ENCODE peak calls at places on chromosomes 2 and 18, in five cellular contexts. V, A, T, Z and J are unnamed samples.

GRCh38 chr2:33426666-33427231 is 49.7 kb upstream of the RASGRP3 start:
- DNase-seq in V (no peak), A (peak; percentile 13), T (no peak), Z (peak; percentile 23), J (no peak)

GRCh38 chr2:60355849-60356261 is 197.6 kb downstream of the BCL11A start:
- DNase-seq in V (no peak), A (no peak), T (no peak), Z (no peak), J (no peak)

GRCh38 chr2:219570194-219570923 is 980 bp downstream of the OBSL1 start:
- DNase-seq in V (no peak), A (peak; percentile 38), T (no peak), Z (no peak), J (peak; percentile 83)

GRCh38 chr18:3511980-3512379 is 62.0 kb downstream of the TGIF1 start:
- DNase-seq in V (no peak), A (no peak), T (no peak), Z (no peak), J (peak; percentile 40)

GRCh38 chr2:22890142-22890541 is 494.8 kb upstream of the KLHL29 start:
- DNase-seq in V (no peak), A (no peak), T (no peak), Z (no peak), J (no peak)

GRCh38 chr2:54041135-54041534 is 70.3 kb upstream of the PSME4 start:
- DNase-seq in V (no peak), A (no peak), T (no peak), Z (no peak), J (no peak)

GRCh38 chr18:50507120-50507590 is 52.7 kb upstream of the MAPK4 start:
- DNase-seq in V (no peak), A (peak; percentile 20), T (no peak), Z (peak; percentile 13), J (peak; percentile 61)

GRCh38 chr2:25324905-25325592 is 16.7 kb downstream of the DNMT3A start:
- DNase-seq in V (no peak), A (no peak), T (no peak), Z (no peak), J (peak; percentile 83)

GRCh38 chr2:58541511-58541910 is 300.4 kb upstream of the FANCL start:
- DNase-seq in V (no peak), A (no peak), T (no peak), Z (no peak), J (no peak)

GRCh38 chr18:57434177-57434535 is 1.0 kb upstream of the ONECUT2 start:
- DNase-seq in V (no peak), A (no peak), T (no peak), Z (no peak), J (no peak)

GRCh38 chr2:182625814-182626213 is 90.2 kb upstream of the DNAJC10 start:
- DNase-seq in V (no peak), A (no peak), T (no peak), Z (no peak), J (no peak)

GRCh38 chr2:28753043-28753683 is 1.5 kb downstream of the PPP1CB start:
- DNase-seq in V (peak; percentile 42), A (peak; percentile 20), T (no peak), Z (peak; percentile 69), J (peak; percentile 53)

GRCh38 chr18:53380063-53380639 is 844.3 kb downstream of the MBD2 start:
- DNase-seq in V (peak; percentile 19), A (peak; percentile 4), T (peak; percentile 3), Z (peak; percentile 7), J (peak; percentile 31)

GRCh38 chr2:237315170-237315880 is 98.6 kb downstream of the COL6A3 start:
- DNase-seq in V (no peak), A (no peak), T (no peak), Z (peak; percentile 71), J (peak; percentile 81)

GRCh38 chr2:174693344-174693743 is 70.9 kb downstream of the CHRNA1 start:
- DNase-seq in V (no peak), A (no peak), T (no peak), Z (no peak), J (no peak)

GRCh38 chr2:177758591-177759371 is 313.8 kb downstream of the PDE11A start:
- DNase-seq in V (peak; percentile 41), A (peak; percentile 45), T (no peak), Z (peak; percentile 16), J (peak; percentile 51)

GRCh38 chr2:116580209-116580608 is 1234.3 kb upstream of the DDX18 start:
- DNase-seq in V (no peak), A (no peak), T (no peak), Z (no peak), J (no peak)

DNA sequence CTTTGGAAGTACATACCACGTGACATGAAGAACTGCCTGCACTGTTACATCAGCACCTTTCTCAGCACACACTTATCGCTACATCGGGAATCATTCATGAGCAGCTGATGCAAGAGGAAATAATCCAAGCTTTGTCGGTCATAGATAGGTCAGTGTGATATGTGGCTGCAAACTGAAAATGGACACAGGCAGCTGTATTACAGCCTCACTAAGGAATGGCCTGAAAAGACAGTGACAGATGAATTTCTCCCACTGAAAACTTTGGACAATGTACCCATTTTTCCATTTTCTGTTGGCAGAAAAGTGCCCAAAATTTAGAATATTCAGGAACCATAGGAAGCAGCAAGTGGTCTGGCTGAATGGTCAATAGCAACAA is 494.4 kb upstream of the MAP2 start:
- DNase-seq in V (peak; percentile 24), A (no peak), T (no peak), Z (no peak), J (peak; percentile 3)
- TF ChIP-seq ZBTB33 in V (no peak), A (no peak), T (no peak), Z (no peak), J (no peak)

GRCh38 chr2:42893047-42893758 is 100.8 kb upstream of the HAAO start:
- DNase-seq in V (no peak), A (no peak), T (no peak), Z (peak; percentile 26), J (no peak)
- TF ChIP-seq ZBTB33 in V (no peak), A (no peak), T (no peak), Z (no peak), J (no peak)

DNA sequence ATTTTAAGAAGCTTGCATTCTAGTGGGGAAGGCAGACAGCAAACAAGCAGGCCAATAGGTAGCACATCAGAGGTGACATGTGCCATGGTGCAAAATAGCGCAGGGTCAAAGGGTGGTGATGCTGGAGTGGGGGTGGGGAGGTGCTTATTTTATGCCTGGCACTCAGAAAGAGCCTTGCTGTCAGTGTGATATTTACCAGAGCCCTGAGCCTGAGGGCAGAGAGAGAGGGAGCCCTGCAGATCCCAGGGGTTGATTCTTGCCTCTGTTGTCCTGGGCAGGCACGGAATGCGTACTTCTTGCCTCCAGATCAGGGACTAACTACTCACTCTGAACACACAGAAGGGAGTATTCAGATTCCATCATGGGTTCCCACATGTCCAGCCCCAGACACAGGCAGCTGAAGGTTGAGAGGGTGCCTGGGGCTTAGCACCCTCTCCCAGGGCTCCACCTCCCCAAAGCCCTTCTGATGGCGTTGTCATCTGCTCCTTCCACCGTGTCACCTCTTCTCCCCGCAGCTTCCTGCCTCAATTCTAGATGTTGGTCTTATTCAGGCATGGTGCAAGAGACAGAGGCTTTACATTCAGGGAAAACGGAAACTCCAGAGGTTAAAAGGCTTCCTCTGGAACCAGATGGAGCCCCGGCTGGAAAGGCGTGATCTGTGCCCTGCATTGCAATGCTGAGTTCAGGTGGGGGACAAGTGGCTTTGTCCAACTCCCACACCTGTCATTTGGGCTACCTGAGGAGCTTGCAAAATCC is 252.3 kb downstream of the HAUS1 start:
- DNase-seq in V (no peak), A (no peak), T (no peak), Z (no peak), J (peak; percentile 75)
- TF ChIP-seq ZBTB33 in V (no peak), A (no peak), T (no peak), Z (no peak), J (no peak)

DNA sequence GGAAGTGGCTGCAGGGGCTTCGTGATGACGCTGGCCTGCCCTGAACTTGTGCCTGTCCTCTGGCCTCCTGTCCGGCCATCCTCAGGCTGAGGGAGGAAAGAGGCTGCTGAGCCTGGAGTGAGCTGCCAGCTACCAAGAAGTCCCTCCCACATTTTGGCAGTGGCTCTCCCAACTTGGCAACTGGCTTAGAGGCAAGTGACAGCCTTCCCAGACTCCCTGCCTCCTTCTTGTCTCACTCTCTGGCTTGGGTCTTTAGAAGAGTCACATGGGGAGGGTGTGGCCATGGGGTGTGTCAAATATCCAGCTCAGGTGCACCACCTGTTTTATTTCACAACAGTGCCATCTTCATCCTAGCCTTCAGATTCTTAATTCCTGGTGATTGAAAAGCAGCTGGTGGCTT is 222.8 kb downstream of the PRKCE start:
- DNase-seq in V (no peak), A (no peak), T (no peak), Z (no peak), J (no peak)
- TF ChIP-seq ZBTB33 in V (no peak), A (no peak), T (no peak), Z (no peak), J (no peak)